ENCODE peak calls at places on chromosome X, in nine cellular contexts. One of them, this sample, is unnamed.

GRCh38 chrX:14032383-14032782 is 2.7 kb upstream of the GEMIN8 start:
- DNase-seq in smooth muscle cell of the brain vasculature: peak; percentile 18
- DNase-seq in T-cell: peak; percentile 22
- DNase-seq in ACHN: peak; percentile 39
- DNase-seq in cerebellum: peak; percentile 37
- DNase-seq in AML-193: peak; percentile 38
- DNase-seq in aorta: no peak
- DNase-seq in amniotic epithelial cell: peak; percentile 20
- DNase-seq in Calu3: peak; percentile 55
- DNase-seq in this sample: peak; percentile 34

GRCh38 chrX:150935466-150935865 is 37.0 kb upstream of the CD99L2 start:
- DNase-seq in smooth muscle cell of the brain vasculature: no peak
- DNase-seq in T-cell: no peak
- DNase-seq in ACHN: peak; percentile 34
- DNase-seq in cerebellum: peak; percentile 45
- DNase-seq in AML-193: no peak
- DNase-seq in aorta: no peak
- DNase-seq in amniotic epithelial cell: peak; percentile 48
- DNase-seq in Calu3: no peak
- DNase-seq in this sample: no peak

GRCh38 chrX:15206306-15206705 is 63.6 kb downstream of the ASB9 start:
- DNase-seq in smooth muscle cell of the brain vasculature: no peak
- DNase-seq in T-cell: no peak
- DNase-seq in ACHN: no peak
- DNase-seq in cerebellum: peak; percentile 15
- DNase-seq in AML-193: no peak
- DNase-seq in aorta: no peak
- DNase-seq in amniotic epithelial cell: no peak
- DNase-seq in Calu3: peak; percentile 2
- DNase-seq in this sample: no peak

GRCh38 chrX:107713205-107714195 is 62.1 kb downstream of the TSC22D3 start:
- DNase-seq in smooth muscle cell of the brain vasculature: no peak
- DNase-seq in T-cell: no peak
- DNase-seq in ACHN: no peak
- DNase-seq in cerebellum: peak; percentile 66
- DNase-seq in AML-193: no peak
- DNase-seq in aorta: no peak
- DNase-seq in amniotic epithelial cell: no peak
- DNase-seq in Calu3: no peak
- DNase-seq in this sample: no peak

GRCh38 chrX:8288590-8288989 is 117.5 kb upstream of the VCX2 start:
- DNase-seq in smooth muscle cell of the brain vasculature: no peak
- DNase-seq in T-cell: no peak
- DNase-seq in ACHN: no peak
- DNase-seq in cerebellum: no peak
- DNase-seq in AML-193: no peak
- DNase-seq in aorta: no peak
- DNase-seq in amniotic epithelial cell: no peak
- DNase-seq in Calu3: no peak
- DNase-seq in this sample: no peak

GRCh38 chrX:2430265-2430825 is 70.4 kb downstream of the DHRSX start:
- DNase-seq in smooth muscle cell of the brain vasculature: no peak
- DNase-seq in T-cell: no peak
- DNase-seq in ACHN: no peak
- DNase-seq in cerebellum: no peak
- DNase-seq in AML-193: no peak
- DNase-seq in aorta: no peak
- DNase-seq in amniotic epithelial cell: no peak
- DNase-seq in Calu3: no peak
- DNase-seq in this sample: no peak

GRCh38 chrX:63275127-63275526 is 76.0 kb downstream of the SPIN4 start:
- DNase-seq in smooth muscle cell of the brain vasculature: no peak
- DNase-seq in T-cell: no peak
- DNase-seq in ACHN: peak; percentile 5
- DNase-seq in cerebellum: no peak
- DNase-seq in AML-193: no peak
- DNase-seq in aorta: no peak
- DNase-seq in amniotic epithelial cell: no peak
- DNase-seq in Calu3: peak; percentile 66
- DNase-seq in this sample: peak; percentile 27

GRCh38 chrX:131288738-131289511 is at the start of gene IGSF1:
- DNase-seq in smooth muscle cell of the brain vasculature: no peak
- DNase-seq in T-cell: no peak
- DNase-seq in ACHN: peak; percentile 36
- DNase-seq in cerebellum: no peak
- DNase-seq in AML-193: no peak
- DNase-seq in aorta: no peak
- DNase-seq in amniotic epithelial cell: no peak
- DNase-seq in Calu3: no peak
- DNase-seq in this sample: peak; percentile 4

GRCh38 chrX:47321386-47321785 is 49.0 kb upstream of the ZNF157 start:
- DNase-seq in smooth muscle cell of the brain vasculature: peak; percentile 6
- DNase-seq in T-cell: no peak
- DNase-seq in ACHN: no peak
- DNase-seq in cerebellum: peak; percentile 76
- DNase-seq in AML-193: no peak
- DNase-seq in aorta: peak; percentile 81
- DNase-seq in amniotic epithelial cell: peak; percentile 80
- DNase-seq in Calu3: no peak
- DNase-seq in this sample: peak; percentile 36

GRCh38 chrX:9566150-9566621 is 101.3 kb downstream of the TBL1X start:
- DNase-seq in smooth muscle cell of the brain vasculature: peak; percentile 62
- DNase-seq in T-cell: no peak
- DNase-seq in ACHN: peak; percentile 85
- DNase-seq in cerebellum: peak; percentile 59
- DNase-seq in AML-193: no peak
- DNase-seq in aorta: peak; percentile 86
- DNase-seq in amniotic epithelial cell: peak; percentile 87
- DNase-seq in Calu3: peak; percentile 50
- DNase-seq in this sample: peak; percentile 85

GRCh38 chrX:134658002-134658401 is 269 bp downstream of the PLAC1 start:
- DNase-seq in smooth muscle cell of the brain vasculature: no peak
- DNase-seq in T-cell: no peak
- DNase-seq in ACHN: no peak
- DNase-seq in cerebellum: no peak
- DNase-seq in AML-193: no peak
- DNase-seq in aorta: no peak
- DNase-seq in amniotic epithelial cell: no peak
- DNase-seq in Calu3: no peak
- DNase-seq in this sample: no peak

GRCh38 chrX:136192839-136193414 is 45.6 kb downstream of the FHL1 start:
- DNase-seq in smooth muscle cell of the brain vasculature: no peak
- DNase-seq in T-cell: no peak
- DNase-seq in ACHN: no peak
- DNase-seq in cerebellum: no peak
- DNase-seq in AML-193: no peak
- DNase-seq in aorta: no peak
- DNase-seq in amniotic epithelial cell: peak; percentile 88
- DNase-seq in Calu3: no peak
- DNase-seq in this sample: no peak

GRCh38 chrX:136130931-136131843 is 16.1 kb upstream of the FHL1 start:
- DNase-seq in smooth muscle cell of the brain vasculature: no peak
- DNase-seq in T-cell: no peak
- DNase-seq in ACHN: no peak
- DNase-seq in cerebellum: no peak
- DNase-seq in AML-193: no peak
- DNase-seq in aorta: no peak
- DNase-seq in amniotic epithelial cell: peak; percentile 93
- DNase-seq in Calu3: no peak
- DNase-seq in this sample: peak; percentile 79

GRCh38 chrX:23931149-23931604 is 23.4 kb downstream of the CXorf58 start:
- DNase-seq in smooth muscle cell of the brain vasculature: no peak
- DNase-seq in T-cell: no peak
- DNase-seq in ACHN: no peak
- DNase-seq in cerebellum: no peak
- DNase-seq in AML-193: no peak
- DNase-seq in aorta: no peak
- DNase-seq in amniotic epithelial cell: no peak
- DNase-seq in Calu3: no peak
- DNase-seq in this sample: no peak

GRCh38 chrX:110428144-110428543 is 69.5 kb downstream of the RTL9 start:
- DNase-seq in smooth muscle cell of the brain vasculature: no peak
- DNase-seq in T-cell: no peak
- DNase-seq in ACHN: no peak
- DNase-seq in cerebellum: no peak
- DNase-seq in AML-193: no peak
- DNase-seq in aorta: no peak
- DNase-seq in amniotic epithelial cell: no peak
- DNase-seq in Calu3: no peak
- DNase-seq in this sample: no peak

GRCh38 chrX:134364711-134365110 is 95.3 kb upstream of the HPRT1 start:
- DNase-seq in smooth muscle cell of the brain vasculature: no peak
- DNase-seq in T-cell: no peak
- DNase-seq in ACHN: no peak
- DNase-seq in cerebellum: no peak
- DNase-seq in AML-193: no peak
- DNase-seq in aorta: no peak
- DNase-seq in amniotic epithelial cell: peak; percentile 15
- DNase-seq in Calu3: no peak
- DNase-seq in this sample: no peak

GRCh38 chrX:74923942-74924448 is 1.3 kb downstream of the NEXMIF start:
- DNase-seq in smooth muscle cell of the brain vasculature: no peak
- DNase-seq in T-cell: no peak
- DNase-seq in ACHN: no peak
- DNase-seq in cerebellum: peak; percentile 21
- DNase-seq in AML-193: no peak
- DNase-seq in aorta: peak; percentile 81
- DNase-seq in amniotic epithelial cell: no peak
- DNase-seq in Calu3: no peak
- DNase-seq in this sample: no peak

GRCh38 chrX:40644821-40645358 is 2.5 kb downstream of the CXorf38 start:
- DNase-seq in smooth muscle cell of the brain vasculature: peak; percentile 33
- DNase-seq in T-cell: peak; percentile 30
- DNase-seq in ACHN: peak; percentile 64
- DNase-seq in cerebellum: no peak
- DNase-seq in AML-193: peak; percentile 60
- DNase-seq in aorta: no peak
- DNase-seq in amniotic epithelial cell: peak; percentile 74
- DNase-seq in Calu3: peak; percentile 59
- DNase-seq in this sample: peak; percentile 68

GRCh38 chrX:75746891-75747639 is 38.0 kb downstream of the MAGEE2 start:
- DNase-seq in smooth muscle cell of the brain vasculature: no peak
- DNase-seq in T-cell: peak; percentile 9
- DNase-seq in ACHN: peak; percentile 11
- DNase-seq in cerebellum: peak; percentile 23
- DNase-seq in AML-193: no peak
- DNase-seq in aorta: peak; percentile 79
- DNase-seq in amniotic epithelial cell: peak; percentile 2
- DNase-seq in Calu3: peak; percentile 24
- DNase-seq in this sample: peak; percentile 1